ENCODE peak calls at places on chromosomes 16 and 17, in nine cellular contexts. A, T, U, C, O, J, B, H and W are unnamed samples.

GRCh38 chr16:379183-379960 is 2.4 kb downstream of the PGAP6 start:
- DNase-seq in A (no peak), T (no peak), U (peak; percentile 88), C (no peak), O (peak; percentile 74), J (no peak), B (peak; percentile 95), H (no peak), W (no peak)

GRCh38 chr16:47627056-47627455 is 165.9 kb downstream of the PHKB start:
- DNase-seq in A (no peak), T (no peak), U (no peak), C (no peak), O (no peak), J (no peak), B (no peak), H (no peak), W (no peak)

GRCh38 chr17:71530227-71530626 is 590.6 kb upstream of the SOX9 start:
- DNase-seq in A (no peak), T (no peak), U (no peak), C (no peak), O (no peak), J (no peak), B (no peak), H (peak; percentile 99), W (no peak)

GRCh38 chr17:2266865-2267228 is 36.7 kb downstream of the SMG6 start:
- DNase-seq in A (no peak), T (no peak), U (no peak), C (no peak), O (no peak), J (no peak), B (no peak), H (no peak), W (no peak)

GRCh38 chr17:82639628-82640027 is 8.6 kb downstream of the WDR45B start:
- DNase-seq in A (no peak), T (no peak), U (no peak), C (no peak), O (peak; percentile 53), J (no peak), B (no peak), H (no peak), W (no peak)

GRCh38 chr16:5633845-5634440 is 536.3 kb upstream of the EEF2KMT start:
- DNase-seq in A (peak; percentile 47), T (no peak), U (no peak), C (no peak), O (no peak), J (no peak), B (no peak), H (no peak), W (no peak)

GRCh38 chr16:7967986-7968509 is 622.3 kb downstream of the TMEM114 start:
- DNase-seq in A (no peak), T (no peak), U (no peak), C (no peak), O (no peak), J (no peak), B (no peak), H (no peak), W (no peak)

GRCh38 chr17:383771-384621 is 31.4 kb upstream of the RPH3AL start:
- DNase-seq in A (no peak), T (no peak), U (no peak), C (no peak), O (peak; percentile 50), J (no peak), B (no peak), H (no peak), W (no peak)

DNA sequence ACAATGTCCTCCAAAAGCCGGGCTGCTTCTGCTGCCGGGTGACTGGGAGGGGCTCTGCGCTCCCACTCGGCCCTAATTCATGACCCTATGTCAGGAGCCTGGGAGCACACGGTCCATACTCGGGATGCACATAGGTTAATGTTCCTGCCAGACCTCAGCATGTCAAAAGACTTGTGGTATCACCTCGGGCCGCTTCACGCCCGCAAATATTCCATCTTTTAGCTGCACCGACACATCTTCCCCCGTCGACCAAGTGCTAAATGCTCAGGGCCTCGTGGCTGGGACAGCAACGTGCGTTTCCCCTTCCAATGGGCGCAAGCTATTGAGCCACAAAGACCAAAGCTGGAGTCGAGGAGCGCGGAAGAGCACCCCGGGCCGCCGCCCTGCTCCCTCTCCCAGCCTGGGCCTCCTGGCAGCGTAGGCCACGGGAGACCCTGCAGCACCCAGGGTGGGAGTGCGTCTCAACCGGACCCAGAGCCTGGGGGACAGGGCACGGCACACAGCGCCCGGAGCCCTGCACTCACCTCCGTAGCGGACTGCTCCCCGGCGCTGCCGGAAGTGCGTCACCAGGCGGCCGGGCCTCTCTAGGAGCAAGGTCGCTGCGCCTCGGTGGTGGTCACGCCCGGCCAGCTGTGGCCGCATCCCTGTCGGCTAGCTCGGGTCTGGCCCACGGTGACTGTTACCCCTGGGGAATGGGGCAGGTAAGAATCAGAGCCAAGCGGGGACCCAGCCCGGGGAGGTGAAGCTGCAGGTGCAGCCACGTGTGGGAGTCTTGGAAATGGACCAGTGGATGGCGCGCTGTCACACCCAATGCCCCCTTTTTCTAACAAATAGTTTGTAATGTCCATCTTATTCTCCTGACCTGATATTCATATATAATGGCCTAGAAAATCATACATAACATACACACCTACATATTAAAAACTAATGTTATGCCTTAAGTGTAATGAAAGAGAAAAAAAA is at the start of gene ZNF23:
- DNase-seq in A (peak; percentile 82), T (peak; percentile 92), U (peak; percentile 87), C (peak; percentile 93), O (peak; percentile 98), J (peak; percentile 92), B (peak; percentile 89), H (peak; percentile 70), W (peak; percentile 83)
- TF ChIP-seq CTCF in A (no peak), T (no peak), U (no peak), C (no peak), O (no peak), J (no peak), B (no peak), H (no peak), W (peak; percentile 5)

GRCh38 chr16:22190169-22191088 is 15.6 kb upstream of the EEF2K start:
- DNase-seq in A (peak; percentile 99), T (peak; percentile 100), U (peak; percentile 100), C (peak; percentile 100), O (peak; percentile 100), J (peak; percentile 100), B (peak; percentile 100), H (peak; percentile 99), W (peak; percentile 100)

GRCh38 chr16:22188595-22189442 is 17.3 kb upstream of the EEF2K start:
- DNase-seq in A (peak; percentile 84), T (peak; percentile 72), U (peak; percentile 74), C (peak; percentile 85), O (peak; percentile 83), J (peak; percentile 68), B (peak; percentile 84), H (peak; percentile 89), W (peak; percentile 51)

GRCh38 chr16:22186517-22186916 is 19.6 kb upstream of the EEF2K start:
- DNase-seq in A (no peak), T (no peak), U (no peak), C (no peak), O (no peak), J (no peak), B (no peak), H (no peak), W (no peak)

GRCh38 chr16:22189473-22190168 is 16.5 kb upstream of the EEF2K start:
- DNase-seq in A (peak; percentile 73), T (peak; percentile 38), U (no peak), C (peak; percentile 82), O (peak; percentile 90), J (peak; percentile 78), B (peak; percentile 30), H (peak; percentile 70), W (peak; percentile 87)

DNA sequence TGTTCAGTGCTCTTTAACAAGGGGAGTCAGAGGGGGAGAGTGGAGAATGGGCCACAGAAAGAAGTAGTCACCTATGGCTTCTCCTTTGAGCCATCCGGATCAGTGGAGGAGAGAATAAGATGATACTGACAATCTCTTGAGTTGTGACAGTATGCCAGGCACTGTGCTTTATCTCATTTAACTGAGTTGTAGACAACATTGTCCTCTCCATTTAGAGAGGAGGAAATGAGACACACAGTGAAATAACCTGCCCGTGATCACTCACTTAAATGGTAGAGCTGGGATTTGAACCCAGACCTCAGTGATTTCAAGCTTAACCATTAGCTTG is 17.8 kb upstream of the EEF2K start:
- DNase-seq in A (no peak), T (no peak), U (no peak), C (no peak), O (no peak), J (no peak), B (no peak), H (no peak), W (no peak)
- H3K27ac ChIP-seq in A (peak overlapping the region; percentile 89), T (no peak overlapping the region), U (peak overlapping the region; percentile 10), C (no peak overlapping the region), O (peak overlapping the region; percentile 92), J (no peak overlapping the region), B (peak overlapping the region; percentile 94), H (no peak overlapping the region), W (no peak overlapping the region)

GRCh38 chr16:88882358-88883030 is 16.0 kb upstream of the PABPN1L start:
- DNase-seq in A (no peak), T (no peak), U (no peak), C (no peak), O (no peak), J (no peak), B (no peak), H (no peak), W (no peak)

GRCh38 chr16:88885693-88886253 is 19.3 kb upstream of the PABPN1L start:
- DNase-seq in A (no peak), T (no peak), U (no peak), C (no peak), O (no peak), J (no peak), B (no peak), H (no peak), W (no peak)

GRCh38 chr16:88884569-88885271 is 18.3 kb upstream of the PABPN1L start:
- DNase-seq in A (no peak), T (no peak), U (no peak), C (no peak), O (no peak), J (no peak), B (no peak), H (no peak), W (no peak)

GRCh38 chr16:88883117-88883895 is 16.8 kb upstream of the PABPN1L start:
- DNase-seq in A (no peak), T (no peak), U (no peak), C (no peak), O (no peak), J (no peak), B (no peak), H (no peak), W (peak; percentile 64)

DNA sequence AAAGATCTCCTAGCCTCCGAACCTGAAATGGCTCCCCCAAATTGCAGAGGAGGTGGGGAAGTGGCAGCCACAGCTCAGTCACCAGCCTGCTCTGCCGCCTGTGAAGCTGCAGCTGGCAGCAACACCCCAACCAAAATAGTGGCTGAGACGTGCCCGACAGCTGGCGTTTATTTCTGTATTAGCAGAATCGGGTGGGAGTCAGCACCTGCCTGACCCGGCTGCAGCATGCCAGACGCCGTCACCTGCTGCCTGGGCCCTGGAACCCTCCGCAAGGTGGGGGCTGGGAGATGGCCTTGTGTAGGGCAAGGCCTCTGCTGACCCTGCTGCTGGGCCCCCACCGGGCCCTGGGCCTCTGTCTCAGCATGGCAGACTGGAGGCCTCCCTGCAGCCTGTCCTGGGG is 17.5 kb upstream of the PABPN1L start:
- DNase-seq in A (no peak), T (no peak), U (no peak), C (no peak), O (no peak), J (no peak), B (no peak), H (no peak), W (peak; percentile 66)
- H3K36me3 ChIP-seq in A (no peaks in the 10 kb centered on the region), T (no peaks in the 10 kb centered on the region), U (no peaks in the 10 kb centered on the region), C (peaks cover 15% of the 10 kb centered on the region), O (peaks cover 97% of the 10 kb centered on the region), J (no peaks in the 10 kb centered on the region), B (peaks cover 50% of the 10 kb centered on the region), H (no peaks in the 10 kb centered on the region), W (no peaks in the 10 kb centered on the region)

GRCh38 chr17:76820039-76820438 is 48.2 kb upstream of the MGAT5B start:
- DNase-seq in A (no peak), T (no peak), U (no peak), C (no peak), O (no peak), J (no peak), B (no peak), H (no peak), W (no peak)

GRCh38 chr17:76820523-76820922 is 47.7 kb upstream of the MGAT5B start:
- DNase-seq in A (no peak), T (no peak), U (no peak), C (no peak), O (no peak), J (no peak), B (no peak), H (no peak), W (no peak)

GRCh38 chr17:76812968-76813367 is 55.2 kb upstream of the MGAT5B start:
- DNase-seq in A (no peak), T (no peak), U (no peak), C (no peak), O (no peak), J (no peak), B (no peak), H (no peak), W (no peak)

GRCh38 chr17:76812248-76812647 is 56.0 kb upstream of the MGAT5B start:
- DNase-seq in A (no peak), T (no peak), U (no peak), C (no peak), O (no peak), J (no peak), B (no peak), H (no peak), W (no peak)

DNA sequence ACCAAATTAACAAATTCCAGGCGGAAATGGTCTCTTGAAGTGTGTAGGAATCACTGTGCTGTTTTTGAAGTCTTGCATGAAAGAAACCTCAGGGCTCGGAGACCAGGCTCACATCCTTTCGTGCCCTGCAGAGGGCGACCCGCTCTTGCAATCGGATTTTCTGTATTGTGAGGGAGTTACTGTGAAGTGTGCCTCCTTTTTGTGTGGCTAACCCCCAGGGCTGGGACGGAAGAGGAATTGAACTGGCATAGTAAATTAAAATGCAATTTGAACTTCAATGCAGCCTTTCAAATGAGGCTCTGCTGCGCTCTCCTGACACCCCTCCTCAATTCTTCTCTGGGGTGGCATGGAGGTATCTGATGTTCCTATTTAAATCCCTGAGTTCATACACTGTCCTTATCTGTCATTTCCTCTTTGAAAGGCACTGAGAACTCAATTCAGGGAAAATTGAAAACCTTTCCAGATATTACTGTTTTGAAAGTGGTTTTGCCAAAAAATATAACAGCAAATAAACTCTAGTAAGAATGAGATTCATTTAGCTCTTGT is 51.5 kb upstream of the MGAT5B start:
- DNase-seq in A (peak; percentile 75), T (peak; percentile 38), U (no peak), C (no peak), O (no peak), J (no peak), B (no peak), H (peak; percentile 29), W (no peak)
- TF ChIP-seq CTCF in A (peak; percentile 80), T (peak; percentile 35), U (no peak), C (peak; percentile 24), O (no peak), J (no peak), B (peak; percentile 34), H (peak; percentile 76), W (peak; percentile 40)